ENCODE peak calls at places on chromosomes 13 and 19, in seven cellular contexts. I, O, U, B, J, X and C are unnamed samples.

GRCh38 chr19:47187023-47187655 is 43.9 kb downstream of the BBC3 start:
- DNase-seq in U (no peak), X (no peak), B (no peak), J (no peak), O (no peak), I (no peak), C (no peak)

GRCh38 chr13:99405966-99406365 is 95.3 kb upstream of the TM9SF2 start:
- DNase-seq in U (no peak), J (no peak), B (no peak), O (no peak), X (no peak), I (no peak), C (no peak)

GRCh38 chr19:13154241-13154778 is 4.1 kb downstream of the IER2 start:
- DNase-seq in B (no peak), U (peak), J (peak), I (peak), O (no peak), X (peak), C (peak)

GRCh38 chr13:90806905-90807304 is 540.6 kb upstream of the MIR17HG start:
- DNase-seq in J (no peak), O (no peak), X (no peak), I (no peak), U (no peak), B (no peak), C (no peak)

GRCh38 chr13:33509642-33510229 is 224.2 kb upstream of the STARD13 start:
- DNase-seq in I (peak), U (peak), J (peak), B (no peak), X (peak), O (peak), C (peak)

GRCh38 chr19:53912653-53913052 is 3.6 kb downstream of the CACNG7 start:
- DNase-seq in J (no peak), B (no peak), U (no peak), O (peak), I (no peak), X (no peak), C (no peak)

GRCh38 chr19:3458595-3459284 is 21.6 kb downstream of the SMIM24 start:
- DNase-seq in I (no peak), U (no peak), X (no peak), B (no peak), O (peak), J (no peak), C (no peak)

GRCh38 chr19:35000647-35001501 is 751 bp downstream of the GRAMD1A start:
- DNase-seq in I (peak), O (peak), J (peak), U (no peak), X (peak), B (no peak), C (no peak)

GRCh38 chr19:10719466-10719961 is 1.6 kb downstream of the DNM2 start:
- DNase-seq in B (no peak), J (peak), U (no peak), I (no peak), X (no peak), O (no peak), C (no peak)

GRCh38 chr13:37102896-37103295 is 2.6 kb downstream of the CSNK1A1L start:
- DNase-seq in I (no peak), O (no peak), U (no peak), X (no peak), J (no peak), B (no peak), C (no peak)

GRCh38 chr13:101258071-101258470 is 158.2 kb downstream of the NALCN start:
- DNase-seq in X (peak), O (peak), I (peak), U (peak), B (no peak), J (peak), C (peak)

GRCh38 chr19:6064016-6064702 is 46.1 kb downstream of the RFX2 start:
- DNase-seq in J (peak), O (no peak), U (no peak), I (no peak), B (no peak), X (peak), C (no peak)

GRCh38 chr13:73385848-73386247 is 327.0 kb downstream of the KLF5 start:
- DNase-seq in B (no peak), O (no peak), J (no peak), U (no peak), X (peak), I (no peak), C (no peak)

GRCh38 chr19:11195169-11195568 is 2.2 kb downstream of the KANK2 start:
- DNase-seq in I (no peak), B (no peak), J (peak), U (no peak), X (no peak), O (no peak), C (no peak)